ENCODE peak calls at places on chromosomes 3 and 15, in nine cellular contexts. B, N, R, S, X, O, M, J and F are unnamed samples.

GRCh38 chr15:61474796-61475195 is 245.7 kb upstream of the RORA start:
- DNase-seq in M (no peak), N (no peak), B (no peak), S (no peak), R (no peak), O (no peak), X (no peak), J (no peak), F (no peak)

GRCh38 chr15:77329202-77329601 is 90.7 kb downstream of the PEAK1 start:
- DNase-seq in M (no peak), B (no peak), O (no peak), R (no peak), S (no peak), X (no peak), N (no peak), J (no peak), F (no peak)

GRCh38 chr3:150146891-150147761 is 176.4 kb upstream of the PFN2 start:
- DNase-seq in R (peak), N (no peak), S (peak), X (no peak), J (no peak), O (no peak), B (no peak), M (no peak), F (no peak)

GRCh38 chr3:72408983-72409779 is 439.1 kb downstream of the SHQ1 start:
- DNase-seq in M (no peak), O (no peak), S (no peak), R (no peak), N (no peak), B (no peak), J (no peak), X (no peak), F (no peak)

GRCh38 chr3:9826815-9827574 is 16.8 kb downstream of the RPUSD3 start:
- DNase-seq in O (no peak), J (no peak), B (no peak), R (no peak), S (peak), X (peak), N (peak), M (no peak), F (no peak)

GRCh38 chr3:64595253-64595694 is 92.5 kb downstream of the ADAMTS9 start:
- DNase-seq in X (no peak), S (peak), N (no peak), B (no peak), R (peak), J (peak), M (no peak), O (no peak), F (no peak)

GRCh38 chr3:128236667-128237066 is 83.4 kb downstream of the EEFSEC start:
- DNase-seq in J (no peak), X (no peak), S (no peak), N (no peak), B (peak), O (no peak), M (no peak), R (no peak), F (peak)

GRCh38 chr15:87916208-87916607 is 340.3 kb downstream of the NTRK3 start:
- DNase-seq in J (no peak), N (no peak), O (no peak), S (no peak), R (no peak), M (no peak), B (no peak), X (no peak), F (no peak)

GRCh38 chr3:8875831-8876230 is 87.4 kb downstream of the RAD18 start:
- DNase-seq in J (no peak), R (no peak), B (no peak), M (no peak), X (no peak), N (no peak), S (no peak), O (no peak), F (no peak)

GRCh38 chr3:59836525-59836924 is 786.7 kb upstream of the CFAP20DC start:
- DNase-seq in S (no peak), O (no peak), R (no peak), B (no peak), J (no peak), N (no peak), X (no peak), M (no peak), F (no peak)

GRCh38 chr15:77542491-77543001 is 90.2 kb downstream of the LINGO1 start:
- DNase-seq in S (no peak), N (no peak), M (no peak), J (no peak), R (no peak), O (no peak), B (no peak), X (no peak), F (no peak)

GRCh38 chr15:90106522-90107117 is 4.4 kb upstream of the IDH2 start:
- DNase-seq in B (no peak), N (no peak), R (no peak), O (no peak), S (peak), J (peak), X (no peak), M (no peak), F (peak)

GRCh38 chr3:151227438-151228290 is 24.6 kb upstream of the GPR171 start:
- DNase-seq in B (peak), O (no peak), N (peak), X (peak), S (peak), R (peak), J (peak), M (peak), F (peak)

GRCh38 chr3:129323651-129324294 is 45.1 kb downstream of the HMCES start:
- DNase-seq in X (no peak), J (no peak), O (no peak), R (no peak), M (no peak), B (no peak), S (no peak), N (no peak), F (no peak)

GRCh38 chr3:85482193-85482450 is 523.3 kb downstream of the CADM2 start:
- DNase-seq in X (no peak), O (no peak), N (no peak), B (no peak), R (no peak), S (no peak), J (no peak), M (no peak), F (no peak)